ENCODE peak calls at places on chromosomes 11 and 22, in four cellular contexts. A is uterus, M is PC-3, B is heart right ventricle. N is an unnamed sample.

GRCh38 chr22:44338183-44338812 is 25.5 kb upstream of the SHISAL1 start:
- DNase-seq in A (no peak), M (peak), B (no peak), N (no peak)

GRCh38 chr11:126256216-126256615 is 12.5 kb downstream of the SRPRA start:
- DNase-seq in A (no peak), M (no peak), B (no peak), N (no peak)

GRCh38 chr22:23820748-23821211 is 18.0 kb downstream of the DERL3 start:
- DNase-seq in A (no peak), M (no peak), B (no peak), N (no peak)

GRCh38 chr11:80937831-80938230 is 1497.0 kb upstream of the TENM4 start:
- DNase-seq in A (no peak), M (no peak), B (no peak), N (no peak)

GRCh38 chr11:125941606-125942275 is 4.1 kb upstream of the VSIG10L2 start:
- DNase-seq in A (no peak), M (peak), B (peak), N (peak)

GRCh38 chr11:69304258-69304657 is 10.3 kb downstream of the MYEOV start:
- DNase-seq in A (no peak), M (no peak), B (no peak), N (no peak)

GRCh38 chr11:88281317-88281712 is 56.2 kb downstream of the CTSC start:
- DNase-seq in A (no peak), M (peak), B (no peak), N (no peak)

GRCh38 chr11:111521132-111521531 is 6.6 kb downstream of the HOATZ start:
- DNase-seq in A (no peak), M (no peak), B (no peak), N (no peak)

GRCh38 chr22:23501244-23501643 is 78.8 kb downstream of the IGLL1 start:
- DNase-seq in A (no peak), M (no peak), B (no peak), N (no peak)

GRCh38 chr11:61694971-61695706 is 14.9 kb downstream of the DAGLA start:
- DNase-seq in A (peak), M (peak), B (peak), N (no peak)

GRCh38 chr11:94895451-94895850 is 77.9 kb downstream of the CWC15 start:
- DNase-seq in A (no peak), M (no peak), B (no peak), N (no peak)

GRCh38 chr11:9664276-9665171 is 647 bp downstream of the SWAP70 start:
- DNase-seq in A (peak), M (peak), B (peak), N (peak)

GRCh38 chr11:101126551-101127347 is 2.9 kb downstream of the PGR start:
- DNase-seq in A (peak), M (no peak), B (peak), N (no peak)

GRCh38 chr22:39223091-39223710 is 21.6 kb downstream of the PDGFB start:
- DNase-seq in A (no peak), M (no peak), B (no peak), N (no peak)

GRCh38 chr11:9065614-9066431 is 25.6 kb downstream of the SCUBE2 start:
- DNase-seq in A (no peak), M (no peak), B (no peak), N (no peak)

GRCh38 chr11:128595221-128595620 is 7.9 kb upstream of the ETS1 start:
- DNase-seq in A (no peak), M (no peak), B (no peak), N (no peak)

GRCh38 chr11:123033895-123034294 is 28.0 kb downstream of the HSPA8 start:
- DNase-seq in A (no peak), M (no peak), B (no peak), N (no peak)

DNA sequence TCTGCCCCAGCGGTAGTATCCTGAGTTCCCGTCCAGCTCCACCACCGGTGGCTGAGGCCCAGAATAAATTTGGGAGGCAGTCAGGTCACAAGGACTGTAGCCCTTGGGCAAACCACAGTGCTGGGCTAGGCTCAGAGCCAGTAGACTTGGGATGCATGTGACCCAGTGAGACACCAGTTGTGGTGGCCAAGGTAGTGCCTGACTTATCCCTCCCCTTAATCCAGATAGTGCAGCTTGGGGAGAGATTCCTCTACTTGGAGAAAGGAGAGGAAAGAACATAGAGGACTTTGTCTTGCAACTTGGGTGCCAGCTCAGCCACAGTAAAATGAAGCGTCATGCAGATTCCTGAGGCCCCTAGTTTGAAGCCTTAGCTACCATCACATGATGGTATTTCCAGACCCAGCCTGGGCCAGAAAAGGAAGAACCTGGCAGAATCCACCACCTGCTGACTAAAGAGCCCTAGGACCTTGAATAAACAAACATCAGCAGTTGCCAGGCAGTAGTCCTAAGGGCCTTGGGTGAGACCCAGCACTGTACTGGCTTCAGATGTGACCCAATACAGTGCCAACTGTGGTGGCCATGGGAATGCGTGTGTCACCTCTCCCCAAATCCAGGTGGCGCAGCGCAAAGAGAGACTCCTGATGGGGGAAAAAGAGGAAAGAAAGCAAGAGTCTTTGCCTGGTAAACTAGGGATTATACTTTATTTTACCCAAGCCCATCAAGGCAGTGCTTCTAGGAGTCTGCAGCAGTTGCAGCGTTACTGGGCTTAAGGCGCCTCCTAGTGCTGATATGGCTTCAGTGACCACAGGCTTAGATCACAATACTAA is 17.0 kb upstream of the DDX10 start:
- DNase-seq in A (peak), M (peak), B (peak), N (peak)
- TF ChIP-seq CTCF in A (peak), M (peak), B (peak), N (peak)

GRCh38 chr11:35740061-35740824 is 77.7 kb downstream of the TRIM44 start:
- DNase-seq in A (no peak), M (no peak), B (no peak), N (no peak)
- TF ChIP-seq CTCF in A (no peak), M (no peak), B (no peak), N (no peak)

GRCh38 chr22:35627267-35628041 is 10.3 kb upstream of the MB start:
- DNase-seq in A (peak), M (peak), B (peak), N (peak)
- TF ChIP-seq CTCF in A (peak), M (peak), B (peak), N (peak)

DNA sequence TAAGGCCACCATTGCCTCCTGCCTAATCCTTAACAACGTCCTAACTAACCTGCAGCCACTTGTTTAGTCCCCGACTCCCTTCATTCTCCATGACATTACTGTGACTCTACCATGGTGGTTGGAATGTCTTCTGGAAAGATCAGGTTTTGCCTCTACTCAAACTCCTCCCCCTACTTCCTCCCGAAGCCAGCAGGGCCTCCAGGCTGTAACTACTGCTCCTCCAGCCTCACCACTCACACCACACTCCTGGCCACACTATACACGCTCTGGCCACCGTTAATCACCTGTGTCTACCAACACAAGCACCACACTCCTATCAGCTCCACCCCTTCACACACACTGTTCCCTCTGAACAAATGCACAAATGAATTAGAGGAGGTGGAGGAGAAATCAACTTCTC is 69.2 kb downstream of the PACSIN2 start:
- DNase-seq in A (no peak), M (no peak), B (no peak), N (no peak)
- TF ChIP-seq CTCF in A (no peak), M (no peak), B (no peak), N (no peak)

GRCh38 chr22:17267661-17268330 is 48.6 kb upstream of the ADA2 start:
- DNase-seq in A (no peak), M (no peak), B (no peak), N (no peak)

GRCh38 chr22:17269607-17270261 is 50.5 kb upstream of the ADA2 start:
- DNase-seq in A (no peak), M (no peak), B (no peak), N (no peak)

GRCh38 chr22:17269224-17269606 is 50.0 kb upstream of the ADA2 start:
- DNase-seq in A (no peak), M (no peak), B (no peak), N (peak)

GRCh38 chr22:17266261-17266971 is 47.2 kb upstream of the ADA2 start:
- DNase-seq in A (no peak), M (no peak), B (peak), N (no peak)

GRCh38 chr22:17268501-17269223 is 49.4 kb upstream of the ADA2 start:
- DNase-seq in A (no peak), M (no peak), B (no peak), N (peak)
- TF ChIP-seq CTCF in A (no peak), M (no peak), B (no peak), N (peak)

DNA sequence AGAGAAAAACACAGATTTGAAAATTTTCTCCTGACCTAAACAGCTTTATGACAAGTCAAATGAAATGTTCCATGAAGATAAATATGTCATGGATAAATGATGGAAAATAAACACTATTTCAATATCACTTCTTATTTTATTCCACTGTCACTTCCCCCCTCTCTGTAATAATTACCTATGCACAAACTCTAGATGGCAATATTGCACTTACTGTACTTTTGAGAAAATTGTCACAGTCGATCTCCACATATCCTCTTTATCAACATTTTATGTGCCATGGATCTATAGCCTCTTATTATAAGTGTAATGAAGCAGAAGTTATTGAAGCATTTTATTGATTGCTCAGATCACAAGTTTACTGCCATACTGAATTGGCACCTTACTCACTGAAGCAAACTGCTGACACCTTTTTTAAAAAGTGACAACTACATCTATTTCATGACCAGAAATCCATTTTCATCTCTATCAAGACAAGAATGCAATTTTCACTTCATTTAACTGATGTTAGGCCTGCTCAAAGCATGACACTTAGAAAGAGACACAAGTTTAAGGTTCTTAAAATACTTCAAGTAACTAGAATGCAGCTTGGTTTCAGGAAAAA is 133.4 kb downstream of the DCDC1 start:
- DNase-seq in A (no peak), M (peak), B (no peak), N (no peak)
- TF ChIP-seq CTCF in A (no peak), M (peak), B (no peak), N (no peak)

GRCh38 chr11:64342869-64343739 is 3.1 kb downstream of the CCDC88B start:
- DNase-seq in A (no peak), M (no peak), B (no peak), N (no peak)

GRCh38 chr11:64339754-64340408 is at the start of gene CCDC88B:
- DNase-seq in A (no peak), M (no peak), B (peak), N (peak)

GRCh38 chr11:64340671-64341335 is 799 bp downstream of the CCDC88B start:
- DNase-seq in A (no peak), M (no peak), B (no peak), N (peak)

GRCh38 chr11:64341851-64342791 is 2.1 kb downstream of the CCDC88B start:
- DNase-seq in A (peak), M (peak), B (peak), N (peak)

DNA sequence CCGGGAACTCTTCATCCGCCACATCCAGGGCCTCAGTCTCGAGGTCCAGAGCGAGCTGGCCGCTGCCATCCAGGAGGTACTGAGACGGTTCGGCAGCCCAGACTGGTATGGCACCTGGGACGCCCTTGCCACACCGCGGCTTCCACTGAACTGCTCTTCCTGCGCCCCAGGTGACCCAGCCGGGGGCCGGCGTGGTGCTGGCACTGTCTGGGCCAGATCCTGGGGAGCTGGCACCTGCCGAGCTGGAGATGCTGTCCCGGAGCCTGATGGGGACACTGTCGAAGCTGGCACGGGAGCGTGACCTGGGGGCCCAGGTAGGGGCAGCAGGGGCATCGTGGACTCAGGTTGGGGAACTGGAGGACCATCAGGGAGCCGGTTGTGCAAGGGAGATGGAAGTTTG is 1.4 kb downstream of the CCDC88B start:
- DNase-seq in A (no peak), M (no peak), B (no peak), N (no peak)
- TF ChIP-seq CTCF in A (no peak), M (no peak), B (no peak), N (no peak)

GRCh38 chr11:66142370-66143263 is 72.5 kb downstream of the PACS1 start:
- DNase-seq in A (no peak), M (peak), B (no peak), N (no peak)
- TF ChIP-seq CTCF in A (no peak), M (no peak), B (no peak), N (no peak)

DNA sequence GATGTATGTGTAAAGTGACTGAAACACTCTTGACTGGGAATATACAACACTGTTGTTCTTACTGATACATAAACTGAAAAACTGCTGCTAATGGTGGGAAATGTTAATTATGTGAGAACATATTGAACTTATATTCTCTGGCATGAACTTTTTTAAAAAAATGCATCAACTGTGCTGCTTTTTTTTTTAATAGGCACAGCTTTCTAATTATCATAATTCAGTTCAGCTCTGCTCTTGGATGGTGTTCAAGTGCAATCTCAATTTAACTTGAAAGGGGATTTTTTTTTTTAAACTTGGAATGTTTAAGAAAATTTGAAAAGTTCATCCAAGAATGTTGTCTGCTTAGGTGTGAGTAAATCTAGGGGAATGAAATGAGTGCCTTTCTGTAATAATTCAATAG is 5.2 kb downstream of the TEAD1 start:
- DNase-seq in A (no peak), M (no peak), B (no peak), N (no peak)
- TF ChIP-seq CTCF in A (no peak), M (no peak), B (no peak), N (no peak)

GRCh38 chr11:47448566-47449427 is at the start of gene RAPSN:
- DNase-seq in A (no peak), M (no peak), B (peak), N (no peak)

GRCh38 chr11:47445840-47446239 is 3.1 kb downstream of the RAPSN start:
- DNase-seq in A (no peak), M (no peak), B (no peak), N (no peak)

GRCh38 chr11:47446833-47447232 is 2.1 kb downstream of the RAPSN start:
- DNase-seq in A (no peak), M (no peak), B (no peak), N (no peak)

GRCh38 chr11:47449541-47449940 is 605 bp upstream of the RAPSN start:
- DNase-seq in A (no peak), M (no peak), B (no peak), N (no peak)

GRCh38 chr11:47447906-47448305 is 1.0 kb downstream of the RAPSN start:
- DNase-seq in A (no peak), M (no peak), B (no peak), N (no peak)
- TF ChIP-seq CTCF in A (no peak), M (no peak), B (no peak), N (no peak)

N was measured in GM13976.